ENCODE peak calls at places on chromosomes 13 and 19, in six cellular contexts. A is progenitor cell of endocrine pancreas, C is substantia nigra, W is neural crest cell, M is mesothelial cell of epicardium, D is NCI-H1092 treated with DMSO at 0.1 percent for 48 hours. B is an unnamed sample.

GRCh38 chr19:27935669-27936068 is 1277.3 kb downstream of the UQCRFS1 start:
- DNase-seq in D (no peak), M (no peak), W (no peak), C (no peak), A (no peak), B (no peak)

GRCh38 chr13:42377640-42378382 is 105.9 kb downstream of the AKAP11 start:
- DNase-seq in M (no peak), C (no peak), A (no peak), D (no peak), W (no peak), B (no peak)

GRCh38 chr19:56838930-56839664 is 1.4 kb downstream of the PEG3 start:
- DNase-seq in M (no peak), C (peak), D (no peak), W (no peak), A (no peak), B (no peak)

GRCh38 chr19:55440411-55441105 is 2.5 kb downstream of the SHISA7 start:
- DNase-seq in M (no peak), A (no peak), C (no peak), W (peak), D (no peak), B (peak)

GRCh38 chr19:11612816-11613511 is 15.7 kb downstream of the ZNF627 start:
- DNase-seq in W (no peak), D (no peak), A (no peak), C (no peak), M (no peak), B (no peak)

GRCh38 chr13:77184455-77184854 is 142.4 kb downstream of the MYCBP2 start:
- DNase-seq in D (no peak), M (no peak), A (no peak), W (no peak), C (no peak), B (no peak)

GRCh38 chr13:39655041-39655568 is 357 bp upstream of the COG6 start:
- DNase-seq in D (no peak), M (no peak), W (no peak), C (no peak), A (no peak), B (no peak)

GRCh38 chr13:30824651-30825050 is 81.4 kb upstream of the MEDAG start:
- DNase-seq in D (no peak), C (no peak), A (no peak), M (no peak), W (no peak), B (no peak)

GRCh38 chr13:26786651-26787295 is 26.2 kb upstream of the GPR12 start:
- DNase-seq in A (no peak), C (no peak), M (no peak), D (no peak), W (no peak), B (no peak)

GRCh38 chr19:19138110-19138981 is at the start of gene TMEM161A:
- DNase-seq in M (peak), C (peak), A (peak), W (peak), D (peak), B (peak)

GRCh38 chr19:57406516-57407123 is 4.3 kb upstream of the ZNF17 start:
- DNase-seq in A (peak), M (peak), D (peak), W (peak), C (peak), B (peak)

GRCh38 chr19:45881082-45881908 is 4.6 kb downstream of the IRF2BP1 start:
- DNase-seq in W (no peak), C (no peak), M (no peak), A (no peak), D (no peak), B (no peak)

GRCh38 chr13:95281258-95281602 is 20.0 kb downstream of the ABCC4 start:
- DNase-seq in M (no peak), A (no peak), W (no peak), D (no peak), C (no peak), B (no peak)

GRCh38 chr13:57633141-57633949 is 1.8 kb downstream of the PCDH17 start:
- DNase-seq in M (peak), A (peak), C (peak), D (no peak), W (peak), B (no peak)

GRCh38 chr13:48806522-48806921 is 152.8 kb downstream of the CYSLTR2 start:
- DNase-seq in C (no peak), W (no peak), A (no peak), M (no peak), D (no peak), B (no peak)

GRCh38 chr19:45668342-45668871 is 386 bp downstream of the GIPR start:
- DNase-seq in A (no peak), M (no peak), W (no peak), D (peak), C (no peak), B (no peak)

GRCh38 chr19:51422053-51422448 is 4.6 kb upstream of the SIGLEC10 start:
- DNase-seq in A (peak), M (peak), W (peak), C (peak), D (no peak), B (peak)

GRCh38 chr19:55673889-55674288 is 1.1 kb upstream of the EPN1 start:
- DNase-seq in C (no peak), W (no peak), D (no peak), M (no peak), A (no peak), B (no peak)

GRCh38 chr13:103431880-103432279 is 365.7 kb upstream of the SLC10A2 start:
- DNase-seq in A (no peak), C (no peak), W (no peak), M (no peak), D (peak), B (no peak)

GRCh38 chr13:21849323-21849722 is 178.4 kb downstream of the FGF9 start:
- DNase-seq in D (peak), W (no peak), M (no peak), C (no peak), A (no peak), B (peak)